ENCODE peak calls at places on chromosomes 2 and 18, in ten cellular contexts. One of them, this sample, is unnamed.

GRCh38 chr2:186422226-186422625 is 63.8 kb upstream of the ZC3H15 start:
- DNase-seq in lower lobe of right lung: no peak
- DNase-seq in SJSA1: no peak
- DNase-seq in Peyer's patch: no peak
- DNase-seq in tibial artery: peak; percentile 79
- DNase-seq in astrocyte: peak; percentile 83
- DNase-seq in sigmoid colon: no peak
- DNase-seq in thoracic aorta: peak; percentile 13
- DNase-seq in CD8-positive, alpha-beta T cell: no peak
- DNase-seq in left ventricle myocardium inferior: peak; percentile 21
- DNase-seq in this sample: peak; percentile 85

GRCh38 chr2:203328735-203329549 is 748 bp downstream of the ABI2 start:
- DNase-seq in astrocyte: peak; percentile 13
- DNase-seq in SJSA1: no peak
- DNase-seq in tibial artery: peak; percentile 72
- DNase-seq in sigmoid colon: no peak
- DNase-seq in Peyer's patch: peak; percentile 35
- DNase-seq in CD8-positive, alpha-beta T cell: peak; percentile 55
- DNase-seq in lower lobe of right lung: peak; percentile 53
- DNase-seq in thoracic aorta: no peak
- DNase-seq in left ventricle myocardium inferior: peak; percentile 57
- DNase-seq in this sample: peak; percentile 56

GRCh38 chr2:3487028-3487425 is 32.3 kb downstream of the ADI1 start:
- DNase-seq in CD8-positive, alpha-beta T cell: no peak
- DNase-seq in lower lobe of right lung: peak; percentile 12
- DNase-seq in SJSA1: peak; percentile 21
- DNase-seq in sigmoid colon: peak; percentile 49
- DNase-seq in astrocyte: no peak
- DNase-seq in Peyer's patch: no peak
- DNase-seq in tibial artery: no peak
- DNase-seq in thoracic aorta: no peak
- DNase-seq in left ventricle myocardium inferior: no peak
- DNase-seq in this sample: no peak

GRCh38 chr2:66303471-66303870 is 131.5 kb upstream of the MEIS1 start:
- DNase-seq in astrocyte: no peak
- DNase-seq in sigmoid colon: no peak
- DNase-seq in SJSA1: no peak
- DNase-seq in Peyer's patch: no peak
- DNase-seq in left ventricle myocardium inferior: no peak
- DNase-seq in tibial artery: no peak
- DNase-seq in lower lobe of right lung: no peak
- DNase-seq in thoracic aorta: no peak
- DNase-seq in CD8-positive, alpha-beta T cell: no peak
- DNase-seq in this sample: no peak

GRCh38 chr2:71466301-71467179 is 13.2 kb downstream of the DYSF start:
- DNase-seq in sigmoid colon: no peak
- DNase-seq in tibial artery: no peak
- DNase-seq in SJSA1: peak; percentile 68
- DNase-seq in CD8-positive, alpha-beta T cell: no peak
- DNase-seq in lower lobe of right lung: peak; percentile 56
- DNase-seq in astrocyte: peak; percentile 25
- DNase-seq in Peyer's patch: no peak
- DNase-seq in thoracic aorta: no peak
- DNase-seq in left ventricle myocardium inferior: peak; percentile 59
- DNase-seq in this sample: peak; percentile 41

GRCh38 chr18:30562231-30562630 is 480.3 kb downstream of the DSC3 start:
- DNase-seq in Peyer's patch: no peak
- DNase-seq in left ventricle myocardium inferior: no peak
- DNase-seq in astrocyte: no peak
- DNase-seq in tibial artery: no peak
- DNase-seq in CD8-positive, alpha-beta T cell: no peak
- DNase-seq in SJSA1: no peak
- DNase-seq in sigmoid colon: no peak
- DNase-seq in lower lobe of right lung: no peak
- DNase-seq in thoracic aorta: no peak
- DNase-seq in this sample: no peak

GRCh38 chr2:54565551-54565950 is 109.4 kb downstream of the SPTBN1 start:
- DNase-seq in Peyer's patch: no peak
- DNase-seq in left ventricle myocardium inferior: no peak
- DNase-seq in thoracic aorta: no peak
- DNase-seq in lower lobe of right lung: no peak
- DNase-seq in SJSA1: no peak
- DNase-seq in sigmoid colon: no peak
- DNase-seq in tibial artery: no peak
- DNase-seq in CD8-positive, alpha-beta T cell: no peak
- DNase-seq in astrocyte: no peak
- DNase-seq in this sample: no peak

GRCh38 chr18:63736856-63737255 is 34.1 kb downstream of the SERPINB11 start:
- DNase-seq in Peyer's patch: no peak
- DNase-seq in left ventricle myocardium inferior: no peak
- DNase-seq in lower lobe of right lung: no peak
- DNase-seq in SJSA1: no peak
- DNase-seq in thoracic aorta: no peak
- DNase-seq in CD8-positive, alpha-beta T cell: no peak
- DNase-seq in tibial artery: no peak
- DNase-seq in sigmoid colon: no peak
- DNase-seq in astrocyte: no peak
- DNase-seq in this sample: peak; percentile 88

GRCh38 chr2:38016177-38016576 is 59.8 kb downstream of the CYP1B1 start:
- DNase-seq in sigmoid colon: no peak
- DNase-seq in astrocyte: no peak
- DNase-seq in thoracic aorta: no peak
- DNase-seq in SJSA1: no peak
- DNase-seq in left ventricle myocardium inferior: no peak
- DNase-seq in lower lobe of right lung: no peak
- DNase-seq in CD8-positive, alpha-beta T cell: no peak
- DNase-seq in tibial artery: no peak
- DNase-seq in Peyer's patch: no peak
- DNase-seq in this sample: peak; percentile 83

GRCh38 chr2:149200109-149200520 is 130.3 kb upstream of the LYPD6 start:
- DNase-seq in SJSA1: no peak
- DNase-seq in tibial artery: no peak
- DNase-seq in thoracic aorta: no peak
- DNase-seq in CD8-positive, alpha-beta T cell: no peak
- DNase-seq in Peyer's patch: no peak
- DNase-seq in left ventricle myocardium inferior: no peak
- DNase-seq in lower lobe of right lung: no peak
- DNase-seq in sigmoid colon: no peak
- DNase-seq in astrocyte: peak; percentile 26
- DNase-seq in this sample: peak; percentile 69

GRCh38 chr18:42028232-42028832 is 73.3 kb downstream of the PIK3C3 start:
- DNase-seq in Peyer's patch: no peak
- DNase-seq in SJSA1: no peak
- DNase-seq in CD8-positive, alpha-beta T cell: no peak
- DNase-seq in left ventricle myocardium inferior: no peak
- DNase-seq in sigmoid colon: no peak
- DNase-seq in thoracic aorta: no peak
- DNase-seq in lower lobe of right lung: no peak
- DNase-seq in tibial artery: no peak
- DNase-seq in astrocyte: peak; percentile 10
- DNase-seq in this sample: no peak

DNA sequence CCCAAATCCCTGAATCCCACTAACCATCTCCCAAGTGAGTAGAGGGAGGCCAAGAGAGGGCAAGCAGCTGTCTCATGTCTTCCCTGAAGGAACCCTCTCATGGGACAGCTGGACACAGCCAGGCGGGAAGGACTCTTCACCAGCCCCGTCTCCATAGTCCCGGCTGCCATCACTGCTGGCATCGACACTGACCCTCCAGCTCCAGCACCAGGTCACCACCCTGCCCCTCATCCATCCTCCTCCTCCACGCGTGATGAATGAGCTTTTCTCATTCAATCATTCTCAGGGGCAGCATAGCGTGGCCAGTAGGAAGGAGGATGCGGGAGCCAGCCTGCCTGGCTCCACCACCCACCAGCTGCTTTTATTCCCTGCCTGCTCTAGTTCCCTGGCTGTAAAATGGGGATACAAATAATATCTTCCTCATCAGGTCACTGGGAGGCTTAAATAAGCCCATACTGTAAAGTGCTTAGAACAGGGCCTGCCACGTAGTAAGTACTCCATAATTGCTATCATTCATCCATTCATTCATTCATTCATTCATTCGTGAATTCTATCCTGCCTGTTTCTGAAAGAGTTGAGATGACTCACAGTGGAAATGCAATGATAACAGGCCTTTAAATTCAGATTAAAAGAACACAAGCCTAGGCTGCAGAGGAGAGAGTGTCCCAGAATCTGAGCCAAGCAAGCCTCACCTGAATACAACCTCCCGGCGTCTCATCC is 30.5 kb upstream of the FOSL2 start:
- DNase-seq in CD8-positive, alpha-beta T cell: no peak
- DNase-seq in thoracic aorta: no peak
- DNase-seq in Peyer's patch: no peak
- DNase-seq in astrocyte: no peak
- DNase-seq in SJSA1: no peak
- DNase-seq in left ventricle myocardium inferior: no peak
- DNase-seq in sigmoid colon: no peak
- DNase-seq in tibial artery: no peak
- DNase-seq in lower lobe of right lung: no peak
- DNase-seq in this sample: no peak
- H3K4me1 ChIP-seq in CD8-positive, alpha-beta T cell: peaks cover 69% of the 10 kb centered on the region
- H3K4me1 ChIP-seq in thoracic aorta: no peaks in the 10 kb centered on the region
- H3K4me1 ChIP-seq in Peyer's patch: peaks cover 16% of the 10 kb centered on the region
- H3K4me1 ChIP-seq in astrocyte: peaks cover 27% of the 10 kb centered on the region
- H3K4me1 ChIP-seq in SJSA1: peaks cover 47% of the 10 kb centered on the region
- H3K4me1 ChIP-seq in left ventricle myocardium inferior: peaks cover 25% of the 10 kb centered on the region
- H3K4me1 ChIP-seq in sigmoid colon: no peaks in the 10 kb centered on the region
- H3K4me1 ChIP-seq in tibial artery: no peaks in the 10 kb centered on the region
- H3K4me1 ChIP-seq in lower lobe of right lung: peaks cover 47% of the 10 kb centered on the region
- H3K4me1 ChIP-seq in this sample: peaks cover 12% of the 10 kb centered on the region

DNA sequence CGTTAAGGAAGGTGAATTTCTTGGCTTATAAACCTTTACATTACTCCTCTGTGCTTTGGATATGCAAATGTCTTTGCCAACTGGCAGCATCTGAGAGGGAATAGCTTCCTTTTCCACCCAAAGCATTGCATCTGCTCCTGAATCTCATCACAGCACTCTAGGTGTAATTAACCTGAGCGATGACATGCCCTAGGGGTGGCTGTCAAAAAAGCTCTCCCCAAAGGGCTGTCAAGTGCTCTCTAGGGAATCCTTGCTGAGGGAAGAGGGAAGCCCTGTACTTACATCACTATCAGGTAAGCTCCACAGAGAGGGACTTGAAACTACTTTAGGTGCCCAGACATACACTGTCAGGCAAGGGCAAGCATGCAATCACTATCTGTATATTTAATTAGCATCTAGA is 5.4 kb upstream of the SMARCAL1 start:
- DNase-seq in lower lobe of right lung: no peak
- DNase-seq in tibial artery: no peak
- DNase-seq in Peyer's patch: no peak
- DNase-seq in left ventricle myocardium inferior: no peak
- DNase-seq in astrocyte: no peak
- DNase-seq in SJSA1: no peak
- DNase-seq in thoracic aorta: no peak
- DNase-seq in CD8-positive, alpha-beta T cell: no peak
- DNase-seq in sigmoid colon: no peak
- DNase-seq in this sample: no peak
- H3K27me3 ChIP-seq in lower lobe of right lung: no peaks in the 10 kb centered on the region
- H3K27me3 ChIP-seq in tibial artery: no peaks in the 10 kb centered on the region
- H3K27me3 ChIP-seq in Peyer's patch: no peaks in the 10 kb centered on the region
- H3K27me3 ChIP-seq in left ventricle myocardium inferior: peaks cover 19% of the 10 kb centered on the region
- H3K27me3 ChIP-seq in astrocyte: no peaks in the 10 kb centered on the region
- H3K27me3 ChIP-seq in SJSA1: no peaks in the 10 kb centered on the region
- H3K27me3 ChIP-seq in thoracic aorta: no peaks in the 10 kb centered on the region
- H3K27me3 ChIP-seq in CD8-positive, alpha-beta T cell: no peaks in the 10 kb centered on the region
- H3K27me3 ChIP-seq in sigmoid colon: no peaks in the 10 kb centered on the region
- H3K27me3 ChIP-seq in this sample: no peaks in the 10 kb centered on the region

GRCh38 chr2:1603521-1603920 is 140.8 kb downstream of the PXDN start:
- DNase-seq in SJSA1: no peak
- DNase-seq in lower lobe of right lung: no peak
- DNase-seq in CD8-positive, alpha-beta T cell: no peak
- DNase-seq in thoracic aorta: no peak
- DNase-seq in Peyer's patch: no peak
- DNase-seq in left ventricle myocardium inferior: no peak
- DNase-seq in astrocyte: no peak
- DNase-seq in tibial artery: no peak
- DNase-seq in sigmoid colon: peak; percentile 61
- DNase-seq in this sample: no peak

GRCh38 chr2:1606421-1607235 is 137.7 kb downstream of the PXDN start:
- DNase-seq in lower lobe of right lung: no peak
- DNase-seq in thoracic aorta: no peak
- DNase-seq in tibial artery: peak; percentile 49
- DNase-seq in left ventricle myocardium inferior: no peak
- DNase-seq in astrocyte: no peak
- DNase-seq in SJSA1: no peak
- DNase-seq in Peyer's patch: no peak
- DNase-seq in sigmoid colon: no peak
- DNase-seq in CD8-positive, alpha-beta T cell: no peak
- DNase-seq in this sample: no peak

GRCh38 chr2:1605659-1606400 is 138.5 kb downstream of the PXDN start:
- DNase-seq in left ventricle myocardium inferior: peak; percentile 34
- DNase-seq in astrocyte: peak; percentile 78
- DNase-seq in SJSA1: peak; percentile 89
- DNase-seq in Peyer's patch: no peak
- DNase-seq in CD8-positive, alpha-beta T cell: no peak
- DNase-seq in thoracic aorta: no peak
- DNase-seq in lower lobe of right lung: no peak
- DNase-seq in tibial artery: no peak
- DNase-seq in sigmoid colon: peak; percentile 49
- DNase-seq in this sample: peak; percentile 59

GRCh38 chr2:1603059-1603458 is 141.3 kb downstream of the PXDN start:
- DNase-seq in lower lobe of right lung: no peak
- DNase-seq in thoracic aorta: no peak
- DNase-seq in SJSA1: no peak
- DNase-seq in left ventricle myocardium inferior: no peak
- DNase-seq in Peyer's patch: no peak
- DNase-seq in CD8-positive, alpha-beta T cell: no peak
- DNase-seq in astrocyte: no peak
- DNase-seq in tibial artery: no peak
- DNase-seq in sigmoid colon: peak; percentile 50
- DNase-seq in this sample: no peak

DNA sequence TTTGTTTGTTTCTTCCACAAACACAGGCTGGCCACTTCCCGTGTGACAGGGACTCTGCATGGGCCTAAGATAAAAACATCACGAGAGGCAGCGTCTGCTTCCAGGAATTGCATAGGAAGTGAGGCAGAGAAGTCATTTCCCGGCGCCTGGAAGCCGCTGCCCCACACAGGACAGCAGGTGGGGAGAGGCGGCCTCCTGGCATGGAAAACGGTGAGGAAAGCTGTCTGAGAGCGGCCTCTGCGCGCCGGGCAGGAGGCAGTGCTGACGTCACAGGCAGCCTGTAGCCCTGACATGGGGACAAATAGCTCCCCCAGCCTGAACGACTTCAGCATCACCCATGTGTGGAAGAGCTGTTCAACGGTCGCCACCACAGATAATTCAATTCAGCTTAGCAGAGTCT is 139.2 kb downstream of the PXDN start:
- DNase-seq in Peyer's patch: no peak
- DNase-seq in left ventricle myocardium inferior: peak; percentile 75
- DNase-seq in sigmoid colon: peak; percentile 72
- DNase-seq in thoracic aorta: no peak
- DNase-seq in CD8-positive, alpha-beta T cell: no peak
- DNase-seq in lower lobe of right lung: no peak
- DNase-seq in astrocyte: peak; percentile 61
- DNase-seq in tibial artery: no peak
- DNase-seq in SJSA1: no peak
- DNase-seq in this sample: no peak
- H3K4me1 ChIP-seq in Peyer's patch: no peaks in the 10 kb centered on the region
- H3K4me1 ChIP-seq in left ventricle myocardium inferior: peaks cover 49% of the 10 kb centered on the region
- H3K4me1 ChIP-seq in sigmoid colon: peaks cover 14% of the 10 kb centered on the region
- H3K4me1 ChIP-seq in thoracic aorta: no peaks in the 10 kb centered on the region
- H3K4me1 ChIP-seq in CD8-positive, alpha-beta T cell: no peaks in the 10 kb centered on the region
- H3K4me1 ChIP-seq in lower lobe of right lung: peaks cover 41% of the 10 kb centered on the region
- H3K4me1 ChIP-seq in astrocyte: peaks cover 32% of the 10 kb centered on the region
- H3K4me1 ChIP-seq in tibial artery: no peaks in the 10 kb centered on the region
- H3K4me1 ChIP-seq in SJSA1: peaks cover 58% of the 10 kb centered on the region
- H3K4me1 ChIP-seq in this sample: peaks cover 12% of the 10 kb centered on the region

GRCh38 chr2:28521663-28522062 is 25.8 kb downstream of the PLB1 start:
- DNase-seq in CD8-positive, alpha-beta T cell: no peak
- DNase-seq in astrocyte: no peak
- DNase-seq in sigmoid colon: no peak
- DNase-seq in SJSA1: no peak
- DNase-seq in lower lobe of right lung: no peak
- DNase-seq in left ventricle myocardium inferior: no peak
- DNase-seq in tibial artery: peak; percentile 41
- DNase-seq in thoracic aorta: no peak
- DNase-seq in Peyer's patch: peak; percentile 0
- DNase-seq in this sample: no peak
- H3K27me3 ChIP-seq in CD8-positive, alpha-beta T cell: no peaks in the 10 kb centered on the region
- H3K27me3 ChIP-seq in astrocyte: peaks cover 43% of the 10 kb centered on the region
- H3K27me3 ChIP-seq in sigmoid colon: no peaks in the 10 kb centered on the region
- H3K27me3 ChIP-seq in SJSA1: peaks cover 35% of the 10 kb centered on the region
- H3K27me3 ChIP-seq in lower lobe of right lung: peaks cover 10% of the 10 kb centered on the region
- H3K27me3 ChIP-seq in left ventricle myocardium inferior: peaks cover 78% of the 10 kb centered on the region
- H3K27me3 ChIP-seq in tibial artery: no peaks in the 10 kb centered on the region
- H3K27me3 ChIP-seq in thoracic aorta: no peaks in the 10 kb centered on the region
- H3K27me3 ChIP-seq in Peyer's patch: no peaks in the 10 kb centered on the region
- H3K27me3 ChIP-seq in this sample: no peaks in the 10 kb centered on the region